ENCODE peak calls at places on chromosome 13, in six cellular contexts. One of them, this sample, is unnamed.

GRCh38 chr13:95677564-95678386 is 836 bp downstream of the DNAJC3 start:
- DNase-seq in HFF-Myc: no peak
- DNase-seq in NCI-H1436: no peak
- DNase-seq in stimulated activated CD4-positive, alpha-beta T cell treated with anti-CD3 and anti-CD28 coated beads, Interleukin-12 subunit alpha, Interleukin-12 subunit beta, amount 100 ng/mL, for 24 hours: no peak
- DNase-seq in dorsolateral prefrontal cortex: peak
- DNase-seq in HT-29: peak
- DNase-seq in this sample: no peak

GRCh38 chr13:44819245-44819644 is 170.0 kb downstream of the NUFIP1 start:
- DNase-seq in HFF-Myc: peak
- DNase-seq in dorsolateral prefrontal cortex: no peak
- DNase-seq in HT-29: peak
- DNase-seq in NCI-H1436: no peak
- DNase-seq in stimulated activated CD4-positive, alpha-beta T cell treated with anti-CD3 and anti-CD28 coated beads, Interleukin-12 subunit alpha, Interleukin-12 subunit beta, amount 100 ng/mL, for 24 hours: no peak
- DNase-seq in this sample: peak

GRCh38 chr13:75375329-75375728 is 106.6 kb downstream of the TBC1D4 start:
- DNase-seq in HFF-Myc: no peak
- DNase-seq in stimulated activated CD4-positive, alpha-beta T cell treated with anti-CD3 and anti-CD28 coated beads, Interleukin-12 subunit alpha, Interleukin-12 subunit beta, amount 100 ng/mL, for 24 hours: no peak
- DNase-seq in HT-29: no peak
- DNase-seq in dorsolateral prefrontal cortex: no peak
- DNase-seq in NCI-H1436: no peak
- DNase-seq in this sample: no peak

GRCh38 chr13:110912651-110913051 is 2.2 kb downstream of the ANKRD10 start:
- DNase-seq in stimulated activated CD4-positive, alpha-beta T cell treated with anti-CD3 and anti-CD28 coated beads, Interleukin-12 subunit alpha, Interleukin-12 subunit beta, amount 100 ng/mL, for 24 hours: no peak
- DNase-seq in HFF-Myc: no peak
- DNase-seq in NCI-H1436: no peak
- DNase-seq in HT-29: peak
- DNase-seq in dorsolateral prefrontal cortex: no peak
- DNase-seq in this sample: no peak

GRCh38 chr13:97067342-97067895 is 73.1 kb upstream of the OXGR1 start:
- DNase-seq in HT-29: peak
- DNase-seq in NCI-H1436: no peak
- DNase-seq in dorsolateral prefrontal cortex: no peak
- DNase-seq in stimulated activated CD4-positive, alpha-beta T cell treated with anti-CD3 and anti-CD28 coated beads, Interleukin-12 subunit alpha, Interleukin-12 subunit beta, amount 100 ng/mL, for 24 hours: no peak
- DNase-seq in HFF-Myc: no peak
- DNase-seq in this sample: no peak

GRCh38 chr13:101529419-101529818 is 76.9 kb downstream of the ITGBL1 start:
- DNase-seq in NCI-H1436: no peak
- DNase-seq in HFF-Myc: no peak
- DNase-seq in stimulated activated CD4-positive, alpha-beta T cell treated with anti-CD3 and anti-CD28 coated beads, Interleukin-12 subunit alpha, Interleukin-12 subunit beta, amount 100 ng/mL, for 24 hours: no peak
- DNase-seq in dorsolateral prefrontal cortex: no peak
- DNase-seq in HT-29: no peak
- DNase-seq in this sample: no peak

GRCh38 chr13:29767006-29767405 is 83.4 kb downstream of the UBL3 start:
- DNase-seq in dorsolateral prefrontal cortex: no peak
- DNase-seq in NCI-H1436: no peak
- DNase-seq in HT-29: no peak
- DNase-seq in HFF-Myc: no peak
- DNase-seq in stimulated activated CD4-positive, alpha-beta T cell treated with anti-CD3 and anti-CD28 coated beads, Interleukin-12 subunit alpha, Interleukin-12 subunit beta, amount 100 ng/mL, for 24 hours: no peak
- DNase-seq in this sample: no peak

GRCh38 chr13:51767100-51767499 is 36.9 kb downstream of the DHRS12 start:
- DNase-seq in HT-29: no peak
- DNase-seq in dorsolateral prefrontal cortex: no peak
- DNase-seq in stimulated activated CD4-positive, alpha-beta T cell treated with anti-CD3 and anti-CD28 coated beads, Interleukin-12 subunit alpha, Interleukin-12 subunit beta, amount 100 ng/mL, for 24 hours: no peak
- DNase-seq in NCI-H1436: no peak
- DNase-seq in HFF-Myc: no peak
- DNase-seq in this sample: no peak

GRCh38 chr13:65911546-65912193 is 1318.5 kb downstream of the PCDH9 start:
- DNase-seq in stimulated activated CD4-positive, alpha-beta T cell treated with anti-CD3 and anti-CD28 coated beads, Interleukin-12 subunit alpha, Interleukin-12 subunit beta, amount 100 ng/mL, for 24 hours: no peak
- DNase-seq in NCI-H1436: no peak
- DNase-seq in dorsolateral prefrontal cortex: no peak
- DNase-seq in HFF-Myc: no peak
- DNase-seq in HT-29: no peak
- DNase-seq in this sample: no peak

GRCh38 chr13:33518442-33518841 is 232.9 kb upstream of the STARD13 start:
- DNase-seq in HFF-Myc: no peak
- DNase-seq in stimulated activated CD4-positive, alpha-beta T cell treated with anti-CD3 and anti-CD28 coated beads, Interleukin-12 subunit alpha, Interleukin-12 subunit beta, amount 100 ng/mL, for 24 hours: no peak
- DNase-seq in NCI-H1436: no peak
- DNase-seq in HT-29: no peak
- DNase-seq in dorsolateral prefrontal cortex: no peak
- DNase-seq in this sample: no peak

GRCh38 chr13:23175920-23176319 is 4.9 kb upstream of the SGCG start:
- DNase-seq in HT-29: peak
- DNase-seq in stimulated activated CD4-positive, alpha-beta T cell treated with anti-CD3 and anti-CD28 coated beads, Interleukin-12 subunit alpha, Interleukin-12 subunit beta, amount 100 ng/mL, for 24 hours: no peak
- DNase-seq in NCI-H1436: no peak
- DNase-seq in HFF-Myc: no peak
- DNase-seq in dorsolateral prefrontal cortex: no peak
- DNase-seq in this sample: peak

GRCh38 chr13:81872581-81872980 is 1531.7 kb upstream of the SPRY2 start:
- DNase-seq in stimulated activated CD4-positive, alpha-beta T cell treated with anti-CD3 and anti-CD28 coated beads, Interleukin-12 subunit alpha, Interleukin-12 subunit beta, amount 100 ng/mL, for 24 hours: no peak
- DNase-seq in NCI-H1436: peak
- DNase-seq in HFF-Myc: no peak
- DNase-seq in dorsolateral prefrontal cortex: no peak
- DNase-seq in HT-29: peak
- DNase-seq in this sample: peak

GRCh38 chr13:71968025-71968424 is 101.0 kb upstream of the DACH1 start:
- DNase-seq in NCI-H1436: no peak
- DNase-seq in dorsolateral prefrontal cortex: no peak
- DNase-seq in HFF-Myc: no peak
- DNase-seq in HT-29: no peak
- DNase-seq in stimulated activated CD4-positive, alpha-beta T cell treated with anti-CD3 and anti-CD28 coated beads, Interleukin-12 subunit alpha, Interleukin-12 subunit beta, amount 100 ng/mL, for 24 hours: no peak
- DNase-seq in this sample: no peak

GRCh38 chr13:99218545-99218944 is 17.9 kb downstream of the UBAC2 start:
- DNase-seq in HT-29: no peak
- DNase-seq in dorsolateral prefrontal cortex: no peak
- DNase-seq in HFF-Myc: no peak
- DNase-seq in NCI-H1436: no peak
- DNase-seq in stimulated activated CD4-positive, alpha-beta T cell treated with anti-CD3 and anti-CD28 coated beads, Interleukin-12 subunit alpha, Interleukin-12 subunit beta, amount 100 ng/mL, for 24 hours: no peak
- DNase-seq in this sample: no peak

GRCh38 chr13:47553329-47553977 is 447.6 kb downstream of the SUCLA2 start:
- DNase-seq in dorsolateral prefrontal cortex: no peak
- DNase-seq in HT-29: no peak
- DNase-seq in stimulated activated CD4-positive, alpha-beta T cell treated with anti-CD3 and anti-CD28 coated beads, Interleukin-12 subunit alpha, Interleukin-12 subunit beta, amount 100 ng/mL, for 24 hours: no peak
- DNase-seq in HFF-Myc: no peak
- DNase-seq in NCI-H1436: no peak
- DNase-seq in this sample: no peak

GRCh38 chr13:46605824-46606554 is 53.0 kb downstream of the LRCH1 start:
- DNase-seq in HFF-Myc: no peak
- DNase-seq in NCI-H1436: no peak
- DNase-seq in dorsolateral prefrontal cortex: no peak
- DNase-seq in HT-29: no peak
- DNase-seq in stimulated activated CD4-positive, alpha-beta T cell treated with anti-CD3 and anti-CD28 coated beads, Interleukin-12 subunit alpha, Interleukin-12 subunit beta, amount 100 ng/mL, for 24 hours: no peak
- DNase-seq in this sample: no peak

GRCh38 chr13:106337096-106337495 is 198.4 kb downstream of the EFNB2 start:
- DNase-seq in NCI-H1436: no peak
- DNase-seq in dorsolateral prefrontal cortex: no peak
- DNase-seq in stimulated activated CD4-positive, alpha-beta T cell treated with anti-CD3 and anti-CD28 coated beads, Interleukin-12 subunit alpha, Interleukin-12 subunit beta, amount 100 ng/mL, for 24 hours: no peak
- DNase-seq in HFF-Myc: no peak
- DNase-seq in HT-29: no peak
- DNase-seq in this sample: no peak

GRCh38 chr13:40377783-40378182 is 288.7 kb downstream of the FOXO1 start:
- DNase-seq in NCI-H1436: no peak
- DNase-seq in dorsolateral prefrontal cortex: no peak
- DNase-seq in HFF-Myc: no peak
- DNase-seq in stimulated activated CD4-positive, alpha-beta T cell treated with anti-CD3 and anti-CD28 coated beads, Interleukin-12 subunit alpha, Interleukin-12 subunit beta, amount 100 ng/mL, for 24 hours: peak
- DNase-seq in HT-29: no peak
- DNase-seq in this sample: no peak

GRCh38 chr13:101415358-101416174 is 742 bp downstream of the NALCN start:
- DNase-seq in HFF-Myc: no peak
- DNase-seq in stimulated activated CD4-positive, alpha-beta T cell treated with anti-CD3 and anti-CD28 coated beads, Interleukin-12 subunit alpha, Interleukin-12 subunit beta, amount 100 ng/mL, for 24 hours: no peak
- DNase-seq in NCI-H1436: peak
- DNase-seq in dorsolateral prefrontal cortex: peak
- DNase-seq in HT-29: no peak
- DNase-seq in this sample: peak

GRCh38 chr13:113810640-113811039 is 51.6 kb downstream of the TMEM255B start:
- DNase-seq in HT-29: no peak
- DNase-seq in NCI-H1436: no peak
- DNase-seq in dorsolateral prefrontal cortex: no peak
- DNase-seq in stimulated activated CD4-positive, alpha-beta T cell treated with anti-CD3 and anti-CD28 coated beads, Interleukin-12 subunit alpha, Interleukin-12 subunit beta, amount 100 ng/mL, for 24 hours: no peak
- DNase-seq in HFF-Myc: no peak
- DNase-seq in this sample: no peak

This sample was measured in SW 1271.